ENCODE peak calls at places on chromosome 14, in five cellular contexts. W, Y, O, P and N are unnamed samples.

GRCh38 chr14:37709419-37710195 is 114.2 kb downstream of the TTC6 start:
- DNase-seq in W (no peak), P (peak), O (no peak), Y (peak), N (no peak)

GRCh38 chr14:73124180-73124894 is 12.0 kb upstream of the PSEN1 start:
- DNase-seq in O (no peak), Y (no peak), W (no peak), P (no peak), N (no peak)

GRCh38 chr14:44352212-44352611 is 154.9 kb downstream of the FSCB start:
- DNase-seq in Y (peak), W (no peak), O (no peak), P (no peak), N (no peak)

GRCh38 chr14:97138801-97139200 is 341.6 kb downstream of the VRK1 start:
- DNase-seq in Y (peak), O (no peak), W (no peak), P (no peak), N (no peak)

GRCh38 chr14:22838631-22839041 is 2.3 kb downstream of the MMP14 start:
- DNase-seq in W (no peak), P (peak), O (no peak), Y (no peak), N (no peak)

GRCh38 chr14:105941226-105942166 is 415.1 kb downstream of the TMEM121 start:
- DNase-seq in Y (no peak), P (no peak), W (no peak), O (no peak), N (no peak)

GRCh38 chr14:80446356-80446755 is 235.1 kb upstream of the DIO2 start:
- DNase-seq in P (no peak), W (no peak), Y (no peak), O (no peak), N (no peak)

GRCh38 chr14:105315211-105315721 is 718 bp downstream of the PACS2 start:
- DNase-seq in P (peak), W (no peak), O (peak), Y (no peak), N (no peak)

GRCh38 chr14:104845834-104846441 is 19.1 kb upstream of the CEP170B start:
- DNase-seq in Y (no peak), O (no peak), P (no peak), W (no peak), N (no peak)